ENCODE peak calls at places on chromosomes 4 and X, in five cellular contexts. A is HFF-Myc, D is NCI-H510A treated with DMSO at 0.1 percent for 48 hours, Z is hippocampal formation, I is GM03348. N is an unnamed sample.

GRCh38 chr4:22237155-22237751 is 278.6 kb downstream of the ADGRA3 start:
- DNase-seq in A (no peak), D (no peak), Z (no peak), I (no peak), N (no peak)

GRCh38 chr4:55727746-55728145 is 91.6 kb upstream of the NMU start:
- DNase-seq in A (no peak), D (no peak), Z (no peak), I (no peak), N (no peak)

GRCh38 chr4:115361781-115362180 is 248.4 kb upstream of the NDST4 start:
- DNase-seq in A (no peak), D (no peak), Z (no peak), I (no peak), N (no peak)

GRCh38 chr4:141133146-141134006 is at the start of gene RNF150:
- DNase-seq in A (peak), D (peak), Z (peak), I (peak), N (peak)

GRCh38 chr4:150664935-150665334 is 83.0 kb downstream of the MAB21L2 start:
- DNase-seq in A (no peak), D (no peak), Z (no peak), I (peak), N (no peak)

GRCh38 chr4:119314356-119314755 is 7.6 kb downstream of the FABP2 start:
- DNase-seq in A (no peak), D (peak), Z (peak), I (peak), N (peak)

GRCh38 chrX:132651411-132652086 is 162.7 kb upstream of the MBNL3 start:
- DNase-seq in A (no peak), D (no peak), Z (no peak), I (peak), N (no peak)

GRCh38 chr4:36385951-36386561 is 104.6 kb downstream of the DTHD1 start:
- DNase-seq in A (no peak), D (no peak), Z (no peak), I (no peak), N (no peak)

GRCh38 chrX:75156537-75156945 is 458 bp upstream of the ABCB7 start:
- DNase-seq in A (no peak), D (no peak), Z (no peak), I (peak), N (no peak)

GRCh38 chr4:38644201-38644600 is 19.8 kb upstream of the KLF3 start:
- DNase-seq in A (no peak), D (no peak), Z (no peak), I (no peak), N (no peak)

GRCh38 chr4:168541608-168541953 is 44.7 kb downstream of the PALLD start:
- DNase-seq in A (no peak), D (no peak), Z (no peak), I (peak), N (no peak)

GRCh38 chr4:64195582-64195981 is 213.7 kb downstream of the TECRL start:
- DNase-seq in A (no peak), D (no peak), Z (no peak), I (no peak), N (no peak)

GRCh38 chr4:37770016-37770415 is 56.5 kb upstream of the PGM2 start:
- DNase-seq in A (no peak), D (no peak), Z (no peak), I (peak), N (no peak)

GRCh38 chr4:80062527-80062926 is 10.5 kb downstream of the ANTXR2 start:
- DNase-seq in A (no peak), D (no peak), Z (no peak), I (no peak), N (no peak)

GRCh38 chrX:79645749-79646148 is 278.6 kb upstream of the ITM2A start:
- DNase-seq in A (no peak), D (no peak), Z (no peak), I (no peak), N (no peak)

GRCh38 chr4:138111462-138112000 is 130.6 kb downstream of the SLC7A11 start:
- DNase-seq in A (no peak), D (no peak), Z (no peak), I (no peak), N (no peak)

GRCh38 chr4:15149842-15150592 is 147.7 kb downstream of the CPEB2 start:
- DNase-seq in A (peak), D (peak), Z (peak), I (peak), N (peak)

GRCh38 chr4:157992038-157992706 is 180.7 kb downstream of the GASK1B start:
- DNase-seq in A (peak), D (peak), Z (peak), I (peak), N (no peak)

GRCh38 chr4:24937176-24937575 is 24.3 kb upstream of the CCDC149 start:
- DNase-seq in A (no peak), D (no peak), Z (no peak), I (no peak), N (no peak)

GRCh38 chrX:134484039-134484438 is 24.1 kb downstream of the HPRT1 start:
- DNase-seq in A (peak), D (peak), Z (peak), I (peak), N (no peak)

GRCh38 chr4:133136833-133137232 is 12.3 kb upstream of the PCDH10 start:
- DNase-seq in A (no peak), D (no peak), Z (no peak), I (no peak), N (no peak)

GRCh38 chrX:109918753-109919152 is 84.2 kb upstream of the TMEM164 start:
- DNase-seq in A (no peak), D (no peak), Z (no peak), I (no peak), N (no peak)

GRCh38 chr4:79526970-79527565 is 119.0 kb upstream of the GK2 start:
- DNase-seq in A (no peak), D (no peak), Z (no peak), I (no peak), N (no peak)

GRCh38 chr4:66929748-66930147 is 615.6 kb downstream of the CENPC start:
- DNase-seq in A (no peak), D (peak), Z (no peak), I (no peak), N (peak)

GRCh38 chrX:12548746-12549145 is 242.5 kb upstream of the PRPS2 start:
- DNase-seq in A (no peak), D (no peak), Z (no peak), I (peak), N (no peak)

GRCh38 chr4:16896871-16897270 is 1.6 kb downstream of the LDB2 start:
- DNase-seq in A (peak), D (no peak), Z (no peak), I (peak), N (no peak)

GRCh38 chrX:139382529-139382928 is 148.0 kb upstream of the F9 start:
- DNase-seq in A (no peak), D (no peak), Z (no peak), I (no peak), N (no peak)

GRCh38 chr4:137359691-137360315 is 172.5 kb downstream of the PCDH18 start:
- DNase-seq in A (peak), D (no peak), Z (no peak), I (peak), N (no peak)

GRCh38 chr4:10237131-10237530 is 120.5 kb upstream of the WDR1 start:
- DNase-seq in A (no peak), D (no peak), Z (no peak), I (no peak), N (no peak)

GRCh38 chr4:75990129-75990528 is 616 bp downstream of the SDAD1 start:
- DNase-seq in A (no peak), D (no peak), Z (no peak), I (peak), N (no peak)

GRCh38 chr4:17027495-17027894 is 129.1 kb upstream of the LDB2 start:
- DNase-seq in A (peak), D (no peak), Z (no peak), I (peak), N (no peak)

GRCh38 chr4:105963461-105964400 is 68.5 kb downstream of the NPNT start:
- DNase-seq in A (no peak), D (no peak), Z (no peak), I (peak), N (no peak)

GRCh38 chrX:17496407-17496806 is 121.4 kb downstream of the NHS start:
- DNase-seq in A (no peak), D (peak), Z (no peak), I (no peak), N (no peak)

GRCh38 chr4:140300271-140300970 is 73.0 kb upstream of the SCOC start:
- DNase-seq in A (no peak), D (no peak), Z (no peak), I (peak), N (no peak)

GRCh38 chr4:174136013-174136412 is 147.5 kb downstream of the FBXO8 start:
- DNase-seq in A (no peak), D (no peak), Z (no peak), I (peak), N (no peak)

GRCh38 chrX:125203737-125204578 is 115.7 kb upstream of the TEX13C start:
- DNase-seq in A (no peak), D (peak), Z (no peak), I (peak), N (peak)

GRCh38 chr4:116413222-116413621 is 672.2 kb downstream of the TRAM1L1 start:
- DNase-seq in A (no peak), D (no peak), Z (no peak), I (no peak), N (no peak)